ENCODE peak calls at places on chromosomes 5 and 9, in eight cellular contexts. W is colonic mucosa; X is stimulated activated CD8-positive, alpha-beta memory T cell treated with anti-CD3 and anti-CD28 coated beads, Interleukin-7, amount 100 ng/mL, for 4 hours; I is COR-L47; R is epithelial cell of prostate; S is activated CD4-positive, alpha-beta T cell treated with anti-CD3 and anti-CD28 coated beads, Interleukin-2, amount 50 U/mL, for 48 hours; G is WTC11; Z is fibroblast of gingiva. J is an unnamed sample.

GRCh38 chr9:70773579-70773978 is 347.8 kb downstream of the TRPM3 start:
- DNase-seq in W (no peak), X (no peak), I (no peak), R (no peak), S (no peak), G (no peak), Z (no peak), J (no peak)

GRCh38 chr9:112789493-112789892 is 38.9 kb downstream of the SNX30 start:
- DNase-seq in W (no peak), X (no peak), I (no peak), R (no peak), S (no peak), G (no peak), Z (no peak), J (no peak)

GRCh38 chr5:8827701-8828100 is 718.2 kb downstream of the SEMA5A start:
- DNase-seq in W (no peak), X (no peak), I (no peak), R (no peak), S (no peak), G (no peak), Z (no peak), J (no peak)

GRCh38 chr5:135488727-135489465 is 36.7 kb upstream of the TIFAB start:
- DNase-seq in W (no peak), X (no peak), I (peak; percentile 81), R (no peak), S (no peak), G (peak; percentile 86), Z (peak; percentile 69), J (no peak)

GRCh38 chr9:89435315-89435823 is 62.5 kb downstream of the SEMA4D start:
- DNase-seq in W (peak; percentile 95), X (no peak), I (no peak), R (peak; percentile 48), S (no peak), G (peak; percentile 93), Z (no peak), J (no peak)

GRCh38 chr5:61280205-61280604 is 51.9 kb upstream of the ZSWIM6 start:
- DNase-seq in W (no peak), X (no peak), I (peak; percentile 97), R (peak; percentile 77), S (no peak), G (no peak), Z (peak; percentile 48), J (no peak)

GRCh38 chr9:107397076-107398049 is 92.2 kb downstream of the KLF4 start:
- DNase-seq in W (no peak), X (no peak), I (no peak), R (no peak), S (no peak), G (no peak), Z (peak; percentile 95), J (no peak)

GRCh38 chr5:135249658-135250057 is 149.4 kb downstream of the MACROH2A1 start:
- DNase-seq in W (peak; percentile 13), X (no peak), I (no peak), R (no peak), S (no peak), G (no peak), Z (no peak), J (no peak)